ENCODE peak calls at places on chromosomes 12 and 14, in seven cellular contexts. Z, S, F, B, T, W and I are unnamed samples.

GRCh38 chr14:20295067-20295466 is 10.7 kb downstream of the TTC5 start:
- DNase-seq in B (no peak), Z (no peak), T (no peak), F (peak), S (no peak), W (no peak), I (peak)

GRCh38 chr14:78152246-78153068 is 17.7 kb upstream of the NRXN3 start:
- DNase-seq in B (no peak), S (no peak), Z (no peak), F (no peak), T (no peak), W (peak), I (no peak)

GRCh38 chr12:11719678-11720099 is 70.2 kb downstream of the ETV6 start:
- DNase-seq in Z (peak), T (peak), B (no peak), W (peak), S (peak), F (no peak), I (peak)

GRCh38 chr14:36952702-36953101 is 219.7 kb downstream of the SLC25A21 start:
- DNase-seq in Z (no peak), F (no peak), W (peak), B (no peak), T (no peak), S (no peak), I (no peak)

GRCh38 chr14:59333668-59334067 is 131.5 kb downstream of the GPR135 start:
- DNase-seq in T (no peak), Z (no peak), F (no peak), B (no peak), W (peak), S (no peak), I (no peak)

GRCh38 chr12:69698769-69699540 is at the start of gene BEST3:
- DNase-seq in W (no peak), S (no peak), F (no peak), B (no peak), T (no peak), Z (no peak), I (no peak)

GRCh38 chr14:89657014-89657413 is 240.0 kb upstream of the FOXN3 start:
- DNase-seq in B (no peak), F (no peak), T (no peak), W (no peak), Z (no peak), S (no peak), I (no peak)

GRCh38 chr12:109092484-109093021 is 719 bp downstream of the ALKBH2 start:
- DNase-seq in Z (no peak), B (peak), F (no peak), T (no peak), W (no peak), S (no peak), I (no peak)

GRCh38 chr12:88960213-88960878 is 380.1 kb upstream of the KITLG start:
- DNase-seq in F (no peak), B (no peak), Z (no peak), W (peak), T (no peak), S (no peak), I (no peak)

GRCh38 chr12:50505386-50505827 is 622 bp downstream of the DIP2B start:
- DNase-seq in T (peak), B (no peak), W (peak), S (no peak), F (no peak), Z (peak), I (peak)

GRCh38 chr12:9133243-9133938 is 17.7 kb upstream of the A2M start:
- DNase-seq in Z (no peak), W (no peak), B (no peak), T (no peak), S (no peak), F (no peak), I (no peak)

GRCh38 chr12:9135903-9136310 is 20.2 kb upstream of the A2M start:
- DNase-seq in W (no peak), S (no peak), F (no peak), B (no peak), Z (no peak), T (no peak), I (no peak)

GRCh38 chr12:9130244-9130643 is 14.5 kb upstream of the A2M start:
- DNase-seq in T (no peak), F (no peak), W (no peak), S (no peak), Z (no peak), B (no peak), I (no peak)

GRCh38 chr12:9132008-9132535 is 16.4 kb upstream of the A2M start:
- DNase-seq in F (no peak), S (no peak), Z (no peak), T (no peak), W (peak), B (no peak), I (no peak)

GRCh38 chr12:9134981-9135628 is 19.4 kb upstream of the A2M start:
- DNase-seq in B (no peak), F (peak), T (no peak), Z (no peak), W (peak), S (no peak), I (peak)
- TF ChIP-seq CTCF in B (peak), F (peak), T (no peak), Z (no peak), W (peak), S (no peak), I (peak)

DNA sequence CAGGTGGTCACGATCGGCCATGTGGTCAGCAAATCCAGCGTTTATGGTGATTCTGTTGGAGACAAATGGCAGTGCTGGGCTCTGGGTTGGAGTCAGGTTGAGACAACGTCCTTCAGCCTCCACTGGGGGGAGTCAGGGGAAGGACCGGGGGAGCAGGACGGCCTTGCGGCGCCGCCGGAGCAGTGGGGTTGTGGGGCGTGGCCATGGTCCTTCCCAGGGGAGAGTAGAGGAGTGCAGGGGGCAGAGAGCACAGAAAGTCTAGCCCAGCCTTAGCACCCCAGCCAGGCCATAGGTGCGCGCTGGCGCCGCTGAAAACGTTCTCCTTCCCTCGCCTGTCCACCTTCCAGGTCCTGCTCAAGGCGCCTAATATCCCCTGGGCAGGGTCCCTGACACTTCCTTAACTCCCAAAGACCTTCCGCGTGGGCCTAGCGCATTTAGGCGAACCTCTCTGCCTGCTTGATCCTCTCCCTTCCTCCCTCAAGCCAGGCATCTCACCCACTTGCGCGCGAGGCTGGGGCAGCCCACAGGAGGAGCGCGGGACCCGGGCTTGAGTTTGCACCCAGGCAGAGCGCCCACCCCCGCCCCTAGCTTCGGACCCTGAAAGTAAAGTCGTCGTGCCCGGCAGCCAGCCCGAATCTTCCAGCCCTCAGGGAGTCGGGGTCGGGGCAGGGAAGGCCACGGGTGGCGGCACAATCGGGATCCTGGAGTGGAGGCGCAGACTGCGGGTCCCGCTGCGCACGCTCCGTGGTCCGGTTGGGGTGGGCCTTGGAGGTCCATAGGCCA is 3.1 kb upstream of the KIF26A start:
- DNase-seq in Z (no peak), T (peak), S (peak), F (peak), W (no peak), B (no peak), I (peak)
- TF ChIP-seq CTCF in Z (peak), T (no peak), S (no peak), F (no peak), W (no peak), B (peak), I (no peak)

GRCh38 chr12:753401-754237 is 1.2 kb downstream of the WNK1 start:
- DNase-seq in S (peak), F (peak), B (no peak), T (peak), Z (peak), W (no peak), I (peak)
- TF ChIP-seq CTCF in S (peak), F (no peak), B (no peak), T (no peak), Z (peak), W (no peak), I (no peak)

GRCh38 chr12:119992129-119992705 is 3.2 kb downstream of the BICDL1 start:
- DNase-seq in Z (no peak), T (no peak), F (no peak), B (no peak), S (no peak), W (no peak), I (no peak)

GRCh38 chr12:119988440-119988787 is 622 bp upstream of the BICDL1 start:
- DNase-seq in T (no peak), Z (no peak), S (no peak), W (no peak), F (no peak), B (no peak), I (no peak)

GRCh38 chr12:119989619-119990381 is 764 bp downstream of the BICDL1 start:
- DNase-seq in W (peak), T (peak), F (peak), B (peak), S (peak), Z (peak), I (peak)

GRCh38 chr12:119990382-119990874 is 1.4 kb downstream of the BICDL1 start:
- DNase-seq in T (no peak), B (no peak), W (peak), F (no peak), Z (no peak), S (no peak), I (no peak)

DNA sequence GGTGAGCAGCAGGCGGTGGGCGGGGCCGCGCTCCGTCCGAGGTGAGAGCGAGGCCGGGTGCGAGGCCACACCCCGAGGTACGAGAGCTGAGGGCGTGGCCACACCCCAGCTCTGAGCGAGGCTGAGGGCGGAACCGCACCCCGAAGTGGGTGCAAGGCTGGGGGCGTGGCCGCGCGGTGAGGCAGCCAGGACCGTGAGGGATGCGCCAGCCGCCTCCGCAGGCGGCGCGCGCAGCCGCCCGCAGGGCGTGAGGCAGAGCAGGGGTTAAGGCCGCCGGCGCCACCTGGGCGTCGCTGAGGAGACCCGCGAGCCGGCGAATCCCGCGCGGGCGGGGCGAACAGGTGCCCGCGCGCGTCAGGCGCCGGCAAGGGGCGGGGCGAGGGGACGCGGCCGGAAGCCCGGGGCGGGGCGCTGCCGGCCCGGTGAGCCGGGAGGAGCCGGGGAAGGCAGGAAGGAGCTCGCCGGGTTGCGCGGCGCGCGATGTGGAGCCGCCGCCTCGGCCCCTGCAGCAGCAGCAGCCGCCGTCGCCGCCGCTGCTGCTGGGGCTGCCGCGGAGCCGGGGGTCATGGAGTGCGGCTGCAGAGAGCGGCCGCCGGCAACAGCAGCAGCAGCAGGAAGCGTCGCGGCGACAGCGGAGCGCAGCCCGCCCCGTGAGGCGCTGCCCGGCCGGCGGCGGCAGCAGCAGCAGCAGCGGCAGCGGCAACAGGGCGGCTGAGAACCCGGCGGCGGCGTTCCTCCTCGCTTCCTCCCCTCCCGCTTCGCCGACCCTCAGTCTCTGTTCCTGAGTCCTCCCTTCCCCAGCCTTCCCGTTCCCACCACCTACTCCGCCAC is at the start of gene BICDL1:
- DNase-seq in F (peak), W (peak), B (peak), T (peak), Z (peak), S (peak), I (peak)
- TF ChIP-seq CTCF in F (no peak), W (no peak), B (no peak), T (no peak), Z (no peak), S (no peak), I (no peak)

GRCh38 chr14:52553002-52553670 is 500 bp downstream of the GPR137C start:
- DNase-seq in T (peak), Z (peak), F (peak), W (peak), B (peak), S (peak), I (peak)

GRCh38 chr14:52551205-52551604 is 1.1 kb downstream of the TXNDC16 start:
- DNase-seq in T (no peak), F (no peak), S (no peak), Z (no peak), W (no peak), B (no peak), I (no peak)

GRCh38 chr14:52552063-52552988 is at the start of the genes GPR137C and TXNDC16:
- DNase-seq in F (peak), T (peak), W (peak), B (peak), S (peak), Z (peak), I (peak)

GRCh38 chr14:52550661-52551060 is 1.6 kb downstream of the TXNDC16 start:
- DNase-seq in S (no peak), F (no peak), B (no peak), W (no peak), T (no peak), Z (no peak), I (no peak)

GRCh38 chr14:52551696-52552062 is 626 bp downstream of the TXNDC16 start:
- DNase-seq in S (no peak), Z (no peak), B (no peak), F (peak), W (peak), T (no peak), I (peak)
- TF ChIP-seq CTCF in S (no peak), Z (no peak), B (peak), F (peak), W (peak), T (no peak), I (no peak)

GRCh38 chr12:38911611-38912010 is 6.2 kb upstream of the CPNE8 start:
- DNase-seq in W (no peak), S (no peak), T (no peak), F (no peak), Z (no peak), B (no peak), I (no peak)
- TF ChIP-seq CTCF in W (peak), S (no peak), T (no peak), F (peak), Z (no peak), B (no peak), I (no peak)

DNA sequence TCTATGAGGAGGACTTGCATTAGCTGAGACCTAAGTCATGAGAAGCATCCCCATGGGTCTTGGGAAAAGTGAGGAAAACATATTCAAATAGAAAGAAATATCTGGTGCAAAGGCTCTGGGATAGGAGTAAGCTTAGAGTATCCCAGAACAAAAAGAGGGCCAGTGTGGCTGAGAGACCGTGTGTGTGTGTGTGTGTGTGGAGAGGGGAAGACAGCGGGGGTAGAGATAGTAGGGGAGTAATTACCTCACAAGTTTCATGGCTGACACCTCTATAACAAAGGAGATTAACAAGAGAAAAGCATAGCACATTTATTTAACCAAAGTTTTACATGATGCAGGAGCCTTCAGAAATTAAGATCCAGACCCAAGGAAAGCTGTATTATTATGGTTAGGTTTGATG is 440.5 kb downstream of the RAD51B start:
- DNase-seq in W (no peak), B (no peak), Z (no peak), S (no peak), F (no peak), T (no peak), I (no peak)
- TF ChIP-seq CTCF in W (no peak), B (no peak), Z (no peak), S (no peak), F (no peak), T (no peak), I (no peak)

GRCh38 chr12:32265461-32265860 is 133.9 kb upstream of the FGD4 start:
- DNase-seq in W (no peak), F (no peak), T (no peak), B (no peak), Z (no peak), S (no peak), I (no peak)

GRCh38 chr12:32264995-32265394 is 134.4 kb upstream of the FGD4 start:
- DNase-seq in F (peak), S (no peak), T (no peak), B (no peak), Z (no peak), W (no peak), I (no peak)

GRCh38 chr12:32265920-32266319 is 133.4 kb upstream of the FGD4 start:
- DNase-seq in Z (no peak), W (no peak), F (peak), T (no peak), S (no peak), B (no peak), I (no peak)

GRCh38 chr12:32257695-32258496 is 141.5 kb upstream of the FGD4 start:
- DNase-seq in B (no peak), F (no peak), W (no peak), Z (no peak), T (no peak), S (no peak), I (no peak)

DNA sequence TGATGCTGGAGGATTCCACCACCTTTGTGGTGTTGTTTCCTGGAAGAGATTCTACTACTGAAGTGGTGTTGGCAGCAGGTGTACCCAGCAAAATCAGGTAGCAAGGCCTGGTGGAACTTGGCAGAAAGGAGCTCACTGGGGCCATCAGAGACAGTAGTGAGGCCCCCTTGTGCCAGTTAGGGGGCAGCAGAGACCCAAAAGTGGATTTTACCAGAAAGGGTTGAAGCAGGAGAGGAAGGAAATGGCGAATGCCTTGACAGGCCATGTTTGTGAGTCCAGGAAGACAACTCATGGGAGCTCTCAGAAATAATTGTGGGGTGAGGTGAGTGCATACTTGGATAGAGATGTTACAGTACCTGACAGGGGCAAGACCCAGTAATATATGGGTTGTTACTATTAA is 137.7 kb upstream of the FGD4 start:
- DNase-seq in T (no peak), Z (no peak), S (no peak), W (no peak), F (peak), B (no peak), I (peak)
- TF ChIP-seq CTCF in T (no peak), Z (no peak), S (no peak), W (no peak), F (peak), B (peak), I (no peak)